ENCODE peak calls at places on chromosomes 13 and 19, in four cellular contexts. N is uterus, Q is fibroblast of mammary gland, X is neural progenitor cell. I is an unnamed sample.

GRCh38 chr13:99968521-99969367 is 2.8 kb downstream of the ZIC5 start:
- DNase-seq in N (no peak), Q (no peak), X (peak; percentile 70), I (no peak)

GRCh38 chr13:45718992-45719391 is 16.9 kb downstream of the CBY2 start:
- DNase-seq in N (no peak), Q (no peak), X (peak; percentile 30), I (peak; percentile 48)

GRCh38 chr13:46751811-46752635 is 44.9 kb downstream of the ESD start:
- DNase-seq in N (no peak), Q (peak; percentile 13), X (peak; percentile 11), I (peak; percentile 60)

GRCh38 chr13:24557121-24557520 is 44.5 kb upstream of the PARP4 start:
- DNase-seq in N (no peak), Q (peak; percentile 52), X (no peak), I (peak; percentile 32)

GRCh38 chr19:13277104-13277809 is 127.0 kb downstream of the IER2 start:
- DNase-seq in N (peak; percentile 38), Q (peak; percentile 74), X (peak; percentile 73), I (peak; percentile 68)

GRCh38 chr19:15443325-15443724 is 6.4 kb downstream of the WIZ start:
- DNase-seq in N (no peak), Q (no peak), X (no peak), I (no peak)

GRCh38 chr13:28100149-28101121 is at the start of gene FLT3:
- DNase-seq in N (no peak), Q (peak; percentile 30), X (peak; percentile 82), I (peak; percentile 5)

GRCh38 chr13:34847751-34848150 is 94.3 kb upstream of the NBEA start:
- DNase-seq in N (no peak), Q (no peak), X (no peak), I (no peak)

GRCh38 chr13:59247166-59247565 is 916.6 kb downstream of the DIAPH3 start:
- DNase-seq in N (no peak), Q (no peak), X (no peak), I (no peak)

GRCh38 chr19:42255766-42256750 is 1.1 kb upstream of the ERF start:
- DNase-seq in N (peak; percentile 66), Q (peak; percentile 44), X (peak; percentile 84), I (peak; percentile 46)

GRCh38 chr19:34316741-34317241 is 48.2 kb upstream of the GPI start:
- DNase-seq in N (no peak), Q (peak; percentile 67), X (no peak), I (no peak)

GRCh38 chr19:2557093-2557440 is 81.1 kb downstream of the GADD45B start:
- DNase-seq in N (no peak), Q (no peak), X (no peak), I (no peak)

GRCh38 chr13:74367193-74367592 is 233.0 kb upstream of the KLF12 start:
- DNase-seq in N (no peak), Q (no peak), X (no peak), I (no peak)

GRCh38 chr19:40356681-40357595 is 8.4 kb downstream of the PLD3 start:
- DNase-seq in N (no peak), Q (no peak), X (no peak), I (peak; percentile 28)

GRCh38 chr13:20567881-20568528 is 1.0 kb downstream of the IFT88 start:
- DNase-seq in N (no peak), Q (peak; percentile 3), X (no peak), I (peak; percentile 4)

GRCh38 chr13:47459512-47459911 is 541.6 kb downstream of the SUCLA2 start:
- DNase-seq in N (no peak), Q (peak; percentile 67), X (peak; percentile 38), I (peak; percentile 40)

GRCh38 chr13:79723462-79724116 is 242.6 kb downstream of the NDFIP2 start:
- DNase-seq in N (no peak), Q (no peak), X (no peak), I (no peak)

GRCh38 chr19:4337906-4338440 is 654 bp downstream of the STAP2 start:
- DNase-seq in N (no peak), Q (no peak), X (peak; percentile 42), I (peak; percentile 25)

GRCh38 chr19:19523177-19523576 is 5.5 kb upstream of the YJEFN3 start:
- DNase-seq in N (no peak), Q (no peak), X (no peak), I (no peak)

GRCh38 chr13:98846991-98847390 is 94.5 kb upstream of the SLC15A1 start:
- DNase-seq in N (no peak), Q (no peak), X (no peak), I (no peak)

GRCh38 chr19:48940902-48941301 is 7.4 kb downstream of the DHDH start:
- DNase-seq in N (no peak), Q (no peak), X (no peak), I (no peak)

GRCh38 chr13:39787086-39787487 is 131.6 kb downstream of the COG6 start:
- DNase-seq in N (no peak), Q (peak; percentile 61), X (peak; percentile 62), I (peak; percentile 56)

GRCh38 chr13:46142692-46143238 is 37.9 kb upstream of the CPB2 start:
- DNase-seq in N (no peak), Q (no peak), X (peak; percentile 31), I (no peak)

GRCh38 chr19:33719366-33720154 is 77.1 kb upstream of the KCTD15 start:
- DNase-seq in N (no peak), Q (no peak), X (no peak), I (no peak)

GRCh38 chr13:99501952-99502310 is 659 bp downstream of the TM9SF2 start:
- DNase-seq in N (no peak), Q (no peak), X (no peak), I (peak; percentile 35)

GRCh38 chr13:113777311-113778260 is 18.6 kb downstream of the TMEM255B start:
- DNase-seq in N (no peak), Q (peak; percentile 22), X (peak; percentile 88), I (no peak)

GRCh38 chr19:33462112-33462726 is 59.4 kb downstream of the PEPD start:
- DNase-seq in N (no peak), Q (no peak), X (no peak), I (no peak)

GRCh38 chr19:3284759-3285646 is 60.5 kb downstream of the CELF5 start:
- DNase-seq in N (peak; percentile 47), Q (peak; percentile 21), X (peak; percentile 97), I (no peak)

GRCh38 chr19:33365676-33366075 is 7.8 kb upstream of the CEBPG start:
- DNase-seq in N (no peak), Q (no peak), X (no peak), I (no peak)

GRCh38 chr13:83722443-83722842 is 159.8 kb downstream of the SLITRK1 start:
- DNase-seq in N (no peak), Q (no peak), X (no peak), I (no peak)

GRCh38 chr13:20035130-20035529 is 76.6 kb downstream of the ZMYM2 start:
- DNase-seq in N (no peak), Q (peak; percentile 15), X (no peak), I (no peak)

DNA sequence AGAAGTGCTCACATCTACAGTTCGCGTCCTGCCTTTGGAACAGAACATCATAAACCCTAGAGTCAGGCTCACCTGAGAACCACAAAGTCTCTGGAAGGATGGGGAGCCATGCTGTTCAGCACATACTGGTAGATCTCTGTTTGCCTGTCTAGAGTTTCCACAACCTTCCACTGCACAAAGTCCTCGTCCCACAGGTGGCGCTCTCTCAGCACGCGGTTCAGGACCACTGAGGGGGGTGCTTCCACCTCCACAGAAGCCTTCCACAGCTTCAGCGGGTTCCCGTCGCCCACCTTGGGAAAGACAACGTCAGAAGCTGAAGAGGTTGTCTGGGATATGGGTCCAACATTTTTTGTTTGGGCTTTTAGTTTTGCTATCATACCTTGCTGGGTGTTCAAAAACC is 93.6 kb downstream of the KL start:
- DNase-seq in N (no peak), Q (peak; percentile 43), X (peak; percentile 31), I (no peak)
- TF ChIP-seq CTCF in N (no peak), Q (peak; percentile 36), X (peak; percentile 50), I (peak; percentile 39)

GRCh38 chr19:35740108-35740422 is 2.2 kb downstream of the IGFLR1 start:
- DNase-seq in N (no peak), Q (no peak), X (peak; percentile 25), I (no peak)
- H3K4me3 ChIP-seq in N (peak overlapping the region; percentile 62), Q (peak overlapping the region; percentile 65), X (peak overlapping the region; percentile 79), I (peak overlapping the region; percentile 67)

GRCh38 chr19:11495481-11495880 is 10.2 kb downstream of the ZNF653 start:
- DNase-seq in N (no peak), Q (no peak), X (no peak), I (no peak)

GRCh38 chr19:11494634-11495285 is 10.9 kb downstream of the ZNF653 start:
- DNase-seq in N (no peak), Q (no peak), X (no peak), I (no peak)

GRCh38 chr19:11495885-11496284 is 9.8 kb downstream of the ZNF653 start:
- DNase-seq in N (no peak), Q (no peak), X (no peak), I (no peak)

GRCh38 chr19:11499327-11499726 is 6.3 kb downstream of the ZNF653 start:
- DNase-seq in N (no peak), Q (no peak), X (no peak), I (no peak)

DNA sequence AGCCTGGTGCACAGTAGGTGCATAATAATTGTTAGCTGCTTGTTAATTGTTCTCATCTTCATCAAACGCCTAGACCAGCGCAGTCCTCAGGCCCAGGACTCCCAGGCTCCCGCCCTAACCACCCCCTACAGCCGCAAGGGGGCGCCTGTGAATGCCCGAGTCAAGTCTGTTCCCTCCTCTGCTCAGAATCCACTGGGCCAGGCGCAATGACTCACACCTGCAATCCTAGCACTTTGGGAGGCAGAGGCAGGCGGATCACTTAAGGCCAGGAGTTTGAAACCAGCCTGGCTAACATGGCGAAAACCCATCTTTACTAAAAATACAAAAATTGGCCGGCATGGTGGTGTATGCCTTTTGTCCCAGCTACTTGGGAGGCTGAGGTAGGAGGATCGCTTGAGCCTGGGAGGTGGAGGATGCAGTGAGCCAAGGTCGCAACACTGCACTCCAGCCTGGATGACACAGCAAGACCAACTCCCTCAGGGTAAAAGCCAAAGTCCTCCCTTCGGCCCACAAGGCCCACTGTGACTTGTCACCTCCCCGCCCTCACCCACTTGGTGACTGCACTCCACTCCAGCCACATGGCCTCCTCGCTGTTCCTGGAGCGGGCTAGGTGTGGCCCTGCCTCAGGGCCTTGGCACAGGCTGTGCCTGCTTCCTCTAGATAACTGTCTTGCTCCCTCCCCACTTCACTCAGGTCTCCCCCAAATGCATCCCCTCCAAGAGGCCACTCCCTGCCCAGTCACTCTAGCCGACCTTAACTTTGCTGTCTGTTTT is 9.1 kb downstream of the ZNF653 start:
- DNase-seq in N (peak; percentile 70), Q (peak; percentile 89), X (peak; percentile 80), I (peak; percentile 81)
- TF ChIP-seq CTCF in N (peak; percentile 50), Q (peak; percentile 77), X (peak; percentile 76), I (peak; percentile 70)

GRCh38 chr13:33271759-33272158 is 13.8 kb downstream of the STARD13 start:
- DNase-seq in N (no peak), Q (peak; percentile 32), X (no peak), I (no peak)

GRCh38 chr13:33275916-33276315 is 9.6 kb downstream of the STARD13 start:
- DNase-seq in N (no peak), Q (peak; percentile 62), X (no peak), I (peak; percentile 89)

GRCh38 chr13:33274264-33274663 is 11.3 kb downstream of the STARD13 start:
- DNase-seq in N (no peak), Q (peak; percentile 41), X (no peak), I (no peak)

GRCh38 chr13:33270906-33271538 is 14.5 kb downstream of the STARD13 start:
- DNase-seq in N (no peak), Q (peak; percentile 29), X (no peak), I (no peak)

GRCh38 chr13:33272531-33273124 is 12.9 kb downstream of the STARD13 start:
- DNase-seq in N (no peak), Q (peak; percentile 43), X (no peak), I (no peak)
- H3K4me3 ChIP-seq in N (no peak overlapping the region), Q (no peak overlapping the region), X (no peak overlapping the region), I (no peak overlapping the region)